ENCODE peak calls at places on chromosome 3, in four cellular contexts. One of them, this sample, is unnamed.

GRCh38 chr3:71064976-71065763 is 518.4 kb downstream of the FOXP1 start:
- DNase-seq in tibial nerve: no peak
- DNase-seq in sigmoid colon: peak; percentile 77
- DNase-seq in stomach: peak; percentile 68
- DNase-seq in this sample: peak; percentile 68

GRCh38 chr3:109679672-109680071 is 342.3 kb upstream of the DPPA4 start:
- DNase-seq in tibial nerve: no peak
- DNase-seq in sigmoid colon: no peak
- DNase-seq in stomach: no peak
- DNase-seq in this sample: no peak

GRCh38 chr3:194058189-194058571 is 77.8 kb upstream of the HES1 start:
- DNase-seq in tibial nerve: peak; percentile 28
- DNase-seq in sigmoid colon: peak; percentile 76
- DNase-seq in stomach: peak; percentile 54
- DNase-seq in this sample: peak; percentile 72

GRCh38 chr3:129587061-129587460 is 19.4 kb downstream of the PLXND1 start:
- DNase-seq in tibial nerve: peak; percentile 42
- DNase-seq in sigmoid colon: peak; percentile 79
- DNase-seq in stomach: no peak
- DNase-seq in this sample: no peak

GRCh38 chr3:13121553-13122001 is 48.3 kb upstream of the IQSEC1 start:
- DNase-seq in tibial nerve: no peak
- DNase-seq in sigmoid colon: peak; percentile 22
- DNase-seq in stomach: no peak
- DNase-seq in this sample: no peak

GRCh38 chr3:58202917-58203360 is 7.8 kb downstream of the DNASE1L3 start:
- DNase-seq in tibial nerve: no peak
- DNase-seq in sigmoid colon: no peak
- DNase-seq in stomach: no peak
- DNase-seq in this sample: no peak

GRCh38 chr3:134892317-134892716 is 97.3 kb downstream of the EPHB1 start:
- DNase-seq in tibial nerve: no peak
- DNase-seq in sigmoid colon: no peak
- DNase-seq in stomach: no peak
- DNase-seq in this sample: no peak

GRCh38 chr3:54206874-54207273 is 84.5 kb downstream of the CACNA2D3 start:
- DNase-seq in tibial nerve: no peak
- DNase-seq in sigmoid colon: no peak
- DNase-seq in stomach: no peak
- DNase-seq in this sample: no peak

GRCh38 chr3:22685598-22685997 is 517.5 kb upstream of the UBE2E2 start:
- DNase-seq in tibial nerve: no peak
- DNase-seq in sigmoid colon: no peak
- DNase-seq in stomach: no peak
- DNase-seq in this sample: no peak

GRCh38 chr3:77227567-77227966 is 187.7 kb downstream of the ROBO2 start:
- DNase-seq in tibial nerve: no peak
- DNase-seq in sigmoid colon: no peak
- DNase-seq in stomach: no peak
- DNase-seq in this sample: no peak

GRCh38 chr3:156448300-156448699 is 106.6 kb downstream of the SSR3 start:
- DNase-seq in tibial nerve: no peak
- DNase-seq in sigmoid colon: no peak
- DNase-seq in stomach: no peak
- DNase-seq in this sample: no peak

GRCh38 chr3:195860456-195860855 is 47.9 kb downstream of the TNK2 start:
- DNase-seq in tibial nerve: no peak
- DNase-seq in sigmoid colon: no peak
- DNase-seq in stomach: no peak
- DNase-seq in this sample: no peak

GRCh38 chr3:137010137-137010536 is 52.4 kb downstream of the IL20RB start:
- DNase-seq in tibial nerve: no peak
- DNase-seq in sigmoid colon: no peak
- DNase-seq in stomach: no peak
- DNase-seq in this sample: no peak

GRCh38 chr3:13338231-13338630 is 81.9 kb downstream of the NUP210 start:
- DNase-seq in tibial nerve: no peak
- DNase-seq in sigmoid colon: no peak
- DNase-seq in stomach: no peak
- DNase-seq in this sample: no peak

GRCh38 chr3:65761431-65761830 is 277.3 kb downstream of the MAGI1 start:
- DNase-seq in tibial nerve: no peak
- DNase-seq in sigmoid colon: no peak
- DNase-seq in stomach: no peak
- DNase-seq in this sample: no peak

GRCh38 chr3:190596341-190597285 is 82.7 kb downstream of the IL1RAP start:
- DNase-seq in tibial nerve: no peak
- DNase-seq in sigmoid colon: no peak
- DNase-seq in stomach: no peak
- DNase-seq in this sample: no peak

GRCh38 chr3:134357914-134358811 is 16.1 kb downstream of the AMOTL2 start:
- DNase-seq in tibial nerve: no peak
- DNase-seq in sigmoid colon: peak; percentile 81
- DNase-seq in stomach: peak; percentile 51
- DNase-seq in this sample: peak; percentile 48

GRCh38 chr3:53023072-53023823 is 22.6 kb downstream of the SFMBT1 start:
- DNase-seq in tibial nerve: no peak
- DNase-seq in sigmoid colon: no peak
- DNase-seq in stomach: no peak
- DNase-seq in this sample: no peak

GRCh38 chr3:136612512-136612911 is 139.7 kb downstream of the STAG1 start:
- DNase-seq in tibial nerve: no peak
- DNase-seq in sigmoid colon: no peak
- DNase-seq in stomach: no peak
- DNase-seq in this sample: no peak

GRCh38 chr3:169662215-169663070 is 1.1 kb downstream of the MECOM start:
- DNase-seq in tibial nerve: no peak
- DNase-seq in sigmoid colon: no peak
- DNase-seq in stomach: peak; percentile 79
- DNase-seq in this sample: peak; percentile 65

GRCh38 chr3:23116041-23116440 is 87.1 kb upstream of the UBE2E2 start:
- DNase-seq in tibial nerve: no peak
- DNase-seq in sigmoid colon: no peak
- DNase-seq in stomach: no peak
- DNase-seq in this sample: no peak

GRCh38 chr3:39166932-39167532 is 13.6 kb upstream of the CSRNP1 start:
- DNase-seq in tibial nerve: no peak
- DNase-seq in sigmoid colon: peak; percentile 78
- DNase-seq in stomach: peak; percentile 52
- DNase-seq in this sample: no peak

GRCh38 chr3:192186508-192186907 is 540.8 kb downstream of the FGF12 start:
- DNase-seq in tibial nerve: no peak
- DNase-seq in sigmoid colon: no peak
- DNase-seq in stomach: no peak
- DNase-seq in this sample: no peak

GRCh38 chr3:182305881-182306665 is 487.2 kb upstream of the ATP11B start:
- DNase-seq in tibial nerve: no peak
- DNase-seq in sigmoid colon: no peak
- DNase-seq in stomach: no peak
- DNase-seq in this sample: no peak

GRCh38 chr3:173932624-173933023 is 535.1 kb downstream of the NLGN1 start:
- DNase-seq in tibial nerve: no peak
- DNase-seq in sigmoid colon: no peak
- DNase-seq in stomach: no peak
- DNase-seq in this sample: no peak

GRCh38 chr3:129014148-129014547 is 13.0 kb downstream of the EFCC1 start:
- DNase-seq in tibial nerve: no peak
- DNase-seq in sigmoid colon: no peak
- DNase-seq in stomach: no peak
- DNase-seq in this sample: no peak

GRCh38 chr3:99578339-99578970 is 59.9 kb upstream of the COL8A1 start:
- DNase-seq in tibial nerve: no peak
- DNase-seq in sigmoid colon: no peak
- DNase-seq in stomach: no peak
- DNase-seq in this sample: no peak

GRCh38 chr3:99895706-99896441 is 78.2 kb downstream of the CMSS1 start:
- DNase-seq in tibial nerve: no peak
- DNase-seq in sigmoid colon: no peak
- DNase-seq in stomach: no peak
- DNase-seq in this sample: no peak

GRCh38 chr3:73143821-73144237 is 82.4 kb downstream of the EBLN2 start:
- DNase-seq in tibial nerve: no peak
- DNase-seq in sigmoid colon: no peak
- DNase-seq in stomach: no peak
- DNase-seq in this sample: no peak
- TF ChIP-seq EP300 in tibial nerve: no peak
- TF ChIP-seq EP300 in sigmoid colon: no peak
- TF ChIP-seq EP300 in stomach: no peak
- TF ChIP-seq EP300 in this sample: no peak

DNA sequence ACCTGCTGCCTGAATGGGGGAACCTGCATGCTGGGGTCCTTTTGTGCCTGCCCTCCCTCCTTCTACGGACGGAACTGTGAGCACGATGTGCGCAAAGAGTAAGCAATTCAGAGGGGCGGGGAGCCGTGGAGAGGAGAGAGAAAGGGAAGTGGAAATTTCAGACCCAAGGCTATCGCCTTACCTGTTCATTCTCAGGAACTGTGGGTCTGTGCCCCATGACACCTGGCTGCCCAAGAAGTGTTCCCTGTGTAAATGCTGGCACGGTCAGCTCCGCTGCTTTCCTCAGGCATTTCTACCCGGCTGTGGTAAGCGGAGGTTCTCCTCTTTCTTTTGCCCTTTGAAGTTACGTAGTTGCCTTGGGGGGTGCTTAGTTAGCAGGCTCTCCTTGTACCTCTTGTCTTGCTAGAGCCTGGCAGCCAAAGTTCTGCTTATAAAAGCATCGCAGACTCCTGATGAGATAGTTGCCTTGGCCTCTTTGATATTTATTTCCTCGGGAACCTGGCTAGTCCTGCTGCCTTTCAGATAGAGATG is 13.7 kb upstream of the LRRC2 start:
- DNase-seq in tibial nerve: no peak
- DNase-seq in sigmoid colon: no peak
- DNase-seq in stomach: peak; percentile 34
- DNase-seq in this sample: no peak
- H3K27me3 ChIP-seq in tibial nerve: no peaks in the 10 kb centered on the region
- H3K27me3 ChIP-seq in sigmoid colon: peaks cover 4% of the 10 kb centered on the region
- H3K27me3 ChIP-seq in stomach: no peaks in the 10 kb centered on the region
- H3K27me3 ChIP-seq in this sample: no peaks in the 10 kb centered on the region

GRCh38 chr3:11566478-11566877 is 77.2 kb downstream of the VGLL4 start:
- DNase-seq in tibial nerve: no peak
- DNase-seq in sigmoid colon: no peak
- DNase-seq in stomach: no peak
- DNase-seq in this sample: no peak

GRCh38 chr3:11565072-11565471 is 78.6 kb downstream of the VGLL4 start:
- DNase-seq in tibial nerve: no peak
- DNase-seq in sigmoid colon: no peak
- DNase-seq in stomach: no peak
- DNase-seq in this sample: no peak

GRCh38 chr3:11565492-11565891 is 78.2 kb downstream of the VGLL4 start:
- DNase-seq in tibial nerve: no peak
- DNase-seq in sigmoid colon: no peak
- DNase-seq in stomach: no peak
- DNase-seq in this sample: no peak

GRCh38 chr3:11566916-11567315 is 76.8 kb downstream of the VGLL4 start:
- DNase-seq in tibial nerve: no peak
- DNase-seq in sigmoid colon: no peak
- DNase-seq in stomach: no peak
- DNase-seq in this sample: no peak

DNA sequence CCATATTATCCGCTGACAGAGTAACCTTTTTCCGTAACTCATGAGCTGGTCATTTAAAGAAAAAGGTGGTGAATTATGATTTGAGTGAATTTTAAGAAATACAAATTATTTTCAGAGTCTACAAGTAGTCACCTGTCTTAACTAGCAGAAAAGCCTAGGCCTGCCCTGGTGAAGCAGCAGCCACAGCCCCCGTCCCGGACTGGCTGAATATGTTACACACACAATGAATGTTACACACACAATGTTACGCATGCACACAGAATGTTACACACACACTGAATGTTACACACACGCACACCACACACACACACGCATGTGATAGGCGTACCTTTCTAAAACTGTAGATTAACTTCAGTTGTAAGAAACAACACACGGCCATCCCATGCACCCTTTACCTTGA is 77.8 kb downstream of the VGLL4 start:
- DNase-seq in tibial nerve: no peak
- DNase-seq in sigmoid colon: no peak
- DNase-seq in stomach: no peak
- DNase-seq in this sample: no peak
- H3K36me3 ChIP-seq in tibial nerve: peaks cover 4% of the 10 kb centered on the region
- H3K36me3 ChIP-seq in sigmoid colon: peaks cover 38% of the 10 kb centered on the region
- H3K36me3 ChIP-seq in stomach: peaks cover 56% of the 10 kb centered on the region
- H3K36me3 ChIP-seq in this sample: no peaks in the 10 kb centered on the region

DNA sequence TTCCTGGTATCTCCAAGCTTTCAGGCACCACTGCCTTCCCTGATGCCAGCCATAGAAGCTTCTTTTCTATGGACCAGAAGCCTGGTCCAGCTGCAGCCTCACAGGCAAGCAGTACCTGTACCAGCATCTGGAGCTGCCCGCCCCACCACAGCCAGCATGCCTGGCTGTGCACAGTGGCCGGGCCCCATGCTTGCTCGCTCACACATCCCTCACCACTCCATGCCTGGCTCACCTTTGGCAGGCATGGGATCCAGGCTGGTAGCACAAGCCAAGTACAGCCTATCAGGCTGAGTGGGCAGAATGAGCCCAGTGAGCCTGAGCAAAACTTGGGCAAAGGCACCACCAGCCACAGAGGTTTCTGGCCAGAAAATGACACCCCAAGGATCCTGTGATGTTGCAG is 93.4 kb downstream of the TPRA1 start:
- DNase-seq in tibial nerve: no peak
- DNase-seq in sigmoid colon: peak; percentile 40
- DNase-seq in stomach: no peak
- DNase-seq in this sample: no peak
- TF ChIP-seq EP300 in tibial nerve: no peak
- TF ChIP-seq EP300 in sigmoid colon: no peak
- TF ChIP-seq EP300 in stomach: no peak
- TF ChIP-seq EP300 in this sample: no peak

DNA sequence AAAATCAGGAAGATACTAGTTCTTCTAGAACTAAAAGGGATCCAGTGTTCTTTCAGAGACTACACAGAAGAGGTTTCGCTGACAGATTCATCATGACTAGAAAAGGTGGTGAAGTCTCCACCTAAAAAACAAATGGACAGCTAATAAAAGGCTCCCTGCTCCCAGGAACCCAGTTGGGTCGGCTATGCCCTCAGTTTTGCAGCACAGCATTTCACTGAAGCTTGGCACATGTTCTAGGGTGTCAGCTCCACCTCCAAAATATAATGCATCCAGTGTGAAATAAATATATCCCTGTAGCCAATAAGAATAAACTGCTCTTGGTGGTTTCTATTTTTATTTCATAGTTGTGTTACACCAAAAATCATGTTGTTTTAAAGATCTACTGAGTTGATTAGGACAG is 55.0 kb downstream of the ZIC4 start:
- DNase-seq in tibial nerve: no peak
- DNase-seq in sigmoid colon: no peak
- DNase-seq in stomach: no peak
- DNase-seq in this sample: no peak
- H3K27me3 ChIP-seq in tibial nerve: peaks cover 4% of the 10 kb centered on the region
- H3K27me3 ChIP-seq in sigmoid colon: peaks cover 19% of the 10 kb centered on the region
- H3K27me3 ChIP-seq in stomach: peaks cover 5% of the 10 kb centered on the region
- H3K27me3 ChIP-seq in this sample: no peaks in the 10 kb centered on the region

GRCh38 chr3:160403028-160403545 is 3.6 kb downstream of the SMC4 start:
- DNase-seq in tibial nerve: no peak
- DNase-seq in sigmoid colon: no peak
- DNase-seq in stomach: no peak
- DNase-seq in this sample: no peak
- H3K36me3 ChIP-seq in tibial nerve: no peaks in the 10 kb centered on the region
- H3K36me3 ChIP-seq in sigmoid colon: no peaks in the 10 kb centered on the region
- H3K36me3 ChIP-seq in stomach: peaks cover 3% of the 10 kb centered on the region
- H3K36me3 ChIP-seq in this sample: no peaks in the 10 kb centered on the region